ENCODE peak calls at places on chromosome 9, in four cellular contexts. W is K562, I is WTC11, E is HepG2. N is an unnamed sample.

GRCh38 chr9:136339173-136339957 is 12.0 kb downstream of the GPSM1 start:
- DNase-seq in W (peak), I (peak), E (peak), N (peak)

GRCh38 chr9:136519263-136520052 is 26.4 kb downstream of the NOTCH1 start:
- DNase-seq in W (no peak), I (no peak), E (no peak), N (no peak)

GRCh38 chr9:130393681-130394071 is 51.1 kb upstream of the ASS1 start:
- DNase-seq in W (no peak), I (no peak), E (no peak), N (no peak)

GRCh38 chr9:69824497-69825252 is 4.1 kb downstream of the CFAP95 start:
- DNase-seq in W (no peak), I (no peak), E (no peak), N (no peak)

GRCh38 chr9:118961857-118962256 is 407.4 kb downstream of the BRINP1 start:
- DNase-seq in W (no peak), I (no peak), E (no peak), N (no peak)

GRCh38 chr9:92535940-92536850 is at the start of gene ECM2:
- DNase-seq in W (no peak), I (no peak), E (no peak), N (no peak)

GRCh38 chr9:1049641-1050040 is 516 bp upstream of the DMRT2 start:
- DNase-seq in W (no peak), I (no peak), E (no peak), N (no peak)

GRCh38 chr9:974064-974992 is 2.1 kb upstream of the DMRT3 start:
- DNase-seq in W (no peak), I (no peak), E (no peak), N (no peak)

GRCh38 chr9:123267481-123268239 is 726 bp downstream of the STRBP start:
- DNase-seq in W (peak), I (peak), E (no peak), N (no peak)

GRCh38 chr9:114911167-114911821 is 19.1 kb downstream of the TNFSF8 start:
- DNase-seq in W (peak), I (no peak), E (peak), N (peak)

GRCh38 chr9:103397868-103398600 is 402.9 kb downstream of the CYLC2 start:
- DNase-seq in W (peak), I (peak), E (peak), N (peak)

GRCh38 chr9:114259800-114260523 is 62.9 kb upstream of the ORM1 start:
- DNase-seq in W (no peak), I (no peak), E (no peak), N (no peak)

GRCh38 chr9:101536938-101537337 is 3.3 kb downstream of the RNF20 start:
- DNase-seq in W (no peak), I (peak), E (peak), N (peak)

GRCh38 chr9:86598411-86599239 is 244.4 kb upstream of the TUT7 start:
- DNase-seq in W (no peak), I (no peak), E (no peak), N (no peak)

GRCh38 chr9:131755541-131756198 is 15.8 kb upstream of the RAPGEF1 start:
- DNase-seq in W (peak), I (peak), E (peak), N (peak)

GRCh38 chr9:34430843-34431437 is 27.4 kb downstream of the FAM219A start:
- DNase-seq in W (peak), I (peak), E (peak), N (peak)

GRCh38 chr9:98365227-98365669 is 109.8 kb upstream of the TBC1D2 start:
- DNase-seq in W (peak), I (peak), E (peak), N (no peak)

GRCh38 chr9:119803679-119804078 is 434.4 kb upstream of the BRINP1 start:
- DNase-seq in W (no peak), I (no peak), E (no peak), N (no peak)

GRCh38 chr9:37217141-37217540 is 96.8 kb downstream of the ZCCHC7 start:
- DNase-seq in W (no peak), I (no peak), E (no peak), N (no peak)

GRCh38 chr9:1125741-1126140 is 75.6 kb downstream of the DMRT2 start:
- DNase-seq in W (no peak), I (no peak), E (no peak), N (no peak)

GRCh38 chr9:98158071-98158791 is 34.2 kb downstream of the CORO2A start:
- DNase-seq in W (no peak), I (no peak), E (peak), N (no peak)

GRCh38 chr9:37746448-37747270 is 6.9 kb upstream of the TRMT10B start:
- DNase-seq in W (no peak), I (no peak), E (no peak), N (no peak)

GRCh38 chr9:70260007-70260443 is 1.2 kb downstream of the SMC5 start:
- DNase-seq in W (no peak), I (no peak), E (no peak), N (no peak)

GRCh38 chr9:2800385-2801179 is 43.3 kb downstream of the PUM3 start:
- DNase-seq in W (no peak), I (no peak), E (peak), N (no peak)

GRCh38 chr9:127627494-127627855 is 15.4 kb downstream of the STXBP1 start:
- DNase-seq in W (no peak), I (no peak), E (no peak), N (no peak)
- TF ChIP-seq ELF4 in W (no peak), I (no peak), E (no peak), N (no peak)

DNA sequence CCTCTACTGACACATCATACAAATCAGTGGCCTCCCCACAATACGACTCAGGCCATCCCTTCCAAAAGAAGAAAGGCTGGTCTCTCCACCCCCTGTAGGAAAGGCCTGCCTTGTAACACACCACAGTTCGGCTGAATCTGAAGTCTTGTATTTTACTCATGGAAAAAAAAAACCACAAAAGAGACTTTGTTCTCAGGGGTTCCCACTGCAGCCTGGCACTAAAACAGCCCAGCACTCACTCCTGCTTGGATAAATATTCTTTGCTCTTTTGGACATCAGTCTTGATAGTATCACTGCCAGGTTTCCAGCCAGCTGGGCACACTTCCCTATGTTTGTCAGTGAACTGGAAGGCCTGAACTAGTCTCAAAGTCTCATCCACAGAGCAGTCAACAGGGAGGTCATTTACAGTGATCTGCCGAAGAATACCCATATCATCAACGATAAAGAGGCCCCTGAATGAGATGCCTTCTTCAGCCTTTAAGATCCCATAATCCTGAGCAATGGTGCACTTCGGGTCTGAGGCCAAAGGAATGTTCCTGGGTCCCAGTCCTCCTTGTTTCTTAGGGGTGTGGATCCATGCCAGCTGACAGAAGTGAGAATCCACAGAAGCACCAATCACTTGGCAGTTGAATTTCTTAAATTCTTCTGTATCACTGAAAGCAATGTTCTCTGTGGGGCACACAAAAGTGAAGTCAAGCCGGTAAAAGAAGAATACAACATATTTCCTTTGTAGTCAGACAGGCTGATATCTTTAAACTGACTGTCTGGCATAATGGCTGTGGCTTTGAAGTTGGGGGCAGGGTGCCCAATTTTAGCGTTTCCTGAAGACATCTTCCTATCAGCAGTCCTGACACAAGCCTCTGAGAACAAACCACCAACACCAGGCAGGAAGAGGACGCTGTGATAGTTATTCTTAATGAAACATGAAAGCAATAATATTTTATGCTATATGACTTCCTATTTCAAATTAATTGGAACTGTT is 198.1 kb downstream of the LURAP1L start:
- DNase-seq in W (no peak), I (no peak), E (peak), N (no peak)
- TF ChIP-seq ELF4 in W (no peak), I (no peak), E (no peak), N (no peak)

GRCh38 chr9:106846847-106847246 is 16.1 kb upstream of the ZNF462 start:
- DNase-seq in W (no peak), I (no peak), E (no peak), N (no peak)
- TF ChIP-seq ELF4 in W (no peak), I (no peak), E (no peak), N (no peak)

GRCh38 chr9:16794871-16795639 is 75.4 kb downstream of the BNC2 start:
- DNase-seq in W (no peak), I (no peak), E (no peak), N (no peak)

DNA sequence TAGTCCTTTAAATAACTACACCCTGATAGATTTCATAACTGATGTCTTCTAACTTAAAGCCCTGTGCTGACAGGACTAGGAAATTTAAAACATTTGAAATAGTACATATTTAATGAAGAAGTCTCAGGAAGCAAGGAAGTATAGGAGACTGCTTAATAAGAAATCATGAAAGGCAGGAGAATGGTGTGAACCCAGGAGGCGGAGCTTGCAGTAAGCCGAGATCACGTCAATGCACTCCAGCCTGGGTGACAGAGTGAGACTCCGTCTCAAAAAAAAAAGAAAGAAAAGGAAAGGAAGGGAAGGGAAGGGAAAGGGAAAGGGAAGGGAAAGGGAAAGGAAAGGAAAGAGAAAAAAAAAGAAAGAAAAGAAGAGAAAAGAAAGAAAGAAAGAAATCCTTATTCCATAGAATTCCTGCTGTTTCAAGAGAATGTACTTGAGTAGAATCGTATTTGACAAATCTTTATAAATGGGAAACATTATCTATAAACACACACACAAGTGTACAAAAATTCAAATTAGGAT is 74.1 kb downstream of the BNC2 start:
- DNase-seq in W (no peak), I (no peak), E (no peak), N (no peak)
- TF ChIP-seq ELF4 in W (no peak), I (no peak), E (no peak), N (no peak)

N was measured in HEK293T.